ENCODE peak calls at places on chromosomes 16 and 17, in four cellular contexts. K, I, T and Y are unnamed samples.
A peak's percentile ranks its signal among the peaks of the same experiment; 100 is the strongest.

GRCh38 chr17:81906476-81907218 is 4.6 kb downstream of the PCYT2 start:
- DNase-seq in K (no peak), I (peak; percentile 47), T (no peak), Y (peak; percentile 47)

GRCh38 chr17:79925242-79925957 is 86.2 kb upstream of the CBX4 start:
- DNase-seq in K (peak; percentile 92), I (no peak), T (no peak), Y (peak; percentile 45)

GRCh38 chr16:11242658-11243057 is 13.3 kb downstream of the SOCS1 start:
- DNase-seq in K (no peak), I (no peak), T (no peak), Y (no peak)

GRCh38 chr17:19249681-19250080 is 12.5 kb downstream of the EPN2 start:
- DNase-seq in K (no peak), I (no peak), T (no peak), Y (no peak)

GRCh38 chr17:21194688-21195087 is 19.3 kb downstream of the TMEM11 start:
- DNase-seq in K (no peak), I (no peak), T (no peak), Y (no peak)

GRCh38 chr17:45050680-45051059 is 762 bp downstream of the DCAKD start:
- DNase-seq in K (no peak), I (no peak), T (peak; percentile 19), Y (peak; percentile 30)

GRCh38 chr17:36994438-36994837 is 45.7 kb downstream of the AATF start:
- DNase-seq in K (no peak), I (no peak), T (no peak), Y (no peak)

GRCh38 chr17:33701910-33702309 is 408.8 kb upstream of the ASIC2 start:
- DNase-seq in K (no peak), I (no peak), T (no peak), Y (no peak)

GRCh38 chr17:77692571-77693161 is 265.8 kb upstream of the TNRC6C start:
- DNase-seq in K (peak; percentile 42), I (no peak), T (no peak), Y (no peak)

GRCh38 chr16:84175351-84176081 is 11.3 kb downstream of the TAF1C start:
- DNase-seq in K (no peak), I (peak; percentile 77), T (peak; percentile 28), Y (peak; percentile 76)

GRCh38 chr17:1267471-1267947 is 2.7 kb upstream of the BHLHA9 start:
- DNase-seq in K (no peak), I (peak; percentile 27), T (no peak), Y (peak; percentile 36)

GRCh38 chr16:85605051-85605911 is 7.8 kb upstream of the GSE1 start:
- DNase-seq in K (no peak), I (peak; percentile 81), T (no peak), Y (no peak)

GRCh38 chr17:80644588-80644987 is 100.0 kb downstream of the RPTOR start:
- DNase-seq in K (no peak), I (no peak), T (no peak), Y (no peak)

GRCh38 chr16:22198547-22199293 is 7.4 kb upstream of the EEF2K start:
- DNase-seq in K (no peak), I (no peak), T (no peak), Y (no peak)
- H3K27ac ChIP-seq in K (peak overlapping the region; percentile 79), I (no peak overlapping the region), T (no peak overlapping the region), Y (peak overlapping the region; percentile 69)

GRCh38 chr16:7318661-7319060 is 14.0 kb upstream of the RBFOX1 start:
- DNase-seq in K (no peak), I (no peak), T (no peak), Y (no peak)
- H3K27ac ChIP-seq in K (no peak overlapping the region), I (no peak overlapping the region), T (no peak overlapping the region), Y (no peak overlapping the region)

DNA sequence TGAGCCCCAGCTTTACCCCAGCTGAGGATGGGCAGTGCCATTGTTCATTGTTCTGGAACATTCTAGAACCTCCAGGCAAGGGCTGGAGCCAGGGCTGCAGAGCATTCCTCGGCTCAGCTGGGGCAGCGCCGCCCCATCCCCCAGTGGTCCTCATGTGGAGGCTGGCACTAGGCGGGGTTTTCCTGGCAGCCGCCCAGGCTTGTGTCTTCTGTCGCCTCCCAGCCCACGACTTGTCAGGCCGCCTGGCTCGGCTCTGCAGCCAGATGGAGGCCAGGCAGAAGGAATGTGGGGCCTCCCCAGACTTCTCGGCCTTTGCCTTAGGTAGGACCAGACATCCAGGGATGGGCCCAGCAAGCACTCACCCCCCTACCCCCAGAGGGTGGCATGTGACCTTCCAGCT is at the start of gene TMEM95:
- DNase-seq in K (peak; percentile 67), I (no peak), T (no peak), Y (no peak)
- H3K27ac ChIP-seq in K (no peak within 1 kb of the TSS), I (no peak within 1 kb of the TSS), T (no peak within 1 kb of the TSS), Y (no peak within 1 kb of the TSS)

DNA sequence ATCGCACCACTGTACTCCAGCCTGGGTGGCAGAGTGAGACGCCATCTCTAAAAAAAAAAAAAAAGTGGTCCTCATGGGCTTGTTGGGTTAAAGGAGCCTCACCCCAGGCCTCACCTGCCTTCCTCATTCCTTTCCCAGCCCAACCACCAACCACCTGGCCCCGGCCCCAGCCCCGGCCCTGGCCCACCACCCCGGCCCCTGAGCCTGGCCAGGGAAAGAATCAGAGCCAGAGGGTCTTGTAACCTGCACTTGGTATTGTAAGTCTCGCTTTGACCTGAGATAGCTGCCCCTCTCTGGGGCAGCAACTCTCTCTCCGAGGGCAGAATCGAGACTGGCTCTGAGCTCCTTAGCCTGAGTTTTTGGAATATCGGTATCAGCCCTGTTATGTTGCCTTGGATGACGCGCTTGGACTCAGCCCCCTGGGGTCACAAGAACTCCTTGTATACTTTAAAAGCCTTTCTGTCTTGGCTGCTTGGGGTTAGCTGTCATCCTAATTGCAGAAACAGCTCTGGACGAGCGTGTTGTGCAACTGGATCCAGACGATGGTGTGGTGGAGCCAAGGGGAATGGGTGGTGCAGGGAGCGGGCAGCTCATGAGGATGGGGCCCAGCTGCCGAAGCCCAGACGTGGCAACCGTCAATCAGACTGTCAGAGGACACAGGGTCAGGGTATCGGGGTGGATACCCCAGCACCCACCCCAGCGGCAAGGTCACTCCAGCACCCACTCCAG is 14.6 kb downstream of the SMTNL2 start:
- DNase-seq in K (no peak), I (no peak), T (no peak), Y (no peak)
- H3K27ac ChIP-seq in K (peak overlapping the region; percentile 73), I (no peak overlapping the region), T (no peak overlapping the region), Y (no peak overlapping the region)

DNA sequence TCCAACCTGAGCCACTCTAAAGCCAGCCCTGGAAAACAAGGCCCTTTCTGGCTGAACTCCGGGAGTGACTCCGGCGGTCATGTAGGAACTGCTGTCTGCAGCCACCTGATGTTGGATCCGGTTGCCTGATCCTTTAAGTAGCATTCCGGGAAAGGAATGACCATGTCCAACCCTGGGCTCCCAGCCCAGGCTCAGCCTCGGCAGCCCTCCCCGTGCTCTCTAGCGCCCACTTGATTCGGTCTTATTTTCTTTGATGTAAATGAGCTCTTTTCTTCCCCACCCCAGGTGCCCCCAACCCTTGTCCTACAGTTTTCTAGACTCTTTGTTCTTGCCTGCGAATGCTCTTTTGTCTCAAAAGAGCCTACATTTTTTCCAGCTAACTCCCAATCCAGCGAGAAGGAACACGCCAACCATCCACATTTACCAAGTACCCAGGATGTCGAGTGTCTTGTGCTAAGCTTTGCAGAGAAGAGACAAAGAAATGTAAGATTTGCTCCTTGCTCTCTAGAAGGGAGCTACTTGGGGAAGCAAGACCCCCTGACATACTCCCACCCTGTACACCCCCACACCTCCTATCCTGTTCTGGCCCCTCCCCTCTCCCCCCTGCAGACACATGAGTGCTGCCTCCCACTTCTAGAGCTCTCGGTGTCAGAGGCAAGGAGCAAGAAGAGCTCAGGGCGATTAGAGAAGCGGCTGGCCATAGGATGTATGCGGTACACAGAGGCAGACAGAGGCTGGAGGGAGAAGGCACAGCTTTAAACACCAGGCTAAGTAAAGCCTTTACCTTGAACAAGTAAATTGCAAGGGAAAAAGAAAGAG is 53.8 kb downstream of the COG7 start:
- DNase-seq in K (no peak), I (peak; percentile 44), T (no peak), Y (peak; percentile 93)
- H3K27ac ChIP-seq in K (no peak overlapping the region), I (no peak overlapping the region), T (no peak overlapping the region), Y (peak overlapping the region; percentile 63)

DNA sequence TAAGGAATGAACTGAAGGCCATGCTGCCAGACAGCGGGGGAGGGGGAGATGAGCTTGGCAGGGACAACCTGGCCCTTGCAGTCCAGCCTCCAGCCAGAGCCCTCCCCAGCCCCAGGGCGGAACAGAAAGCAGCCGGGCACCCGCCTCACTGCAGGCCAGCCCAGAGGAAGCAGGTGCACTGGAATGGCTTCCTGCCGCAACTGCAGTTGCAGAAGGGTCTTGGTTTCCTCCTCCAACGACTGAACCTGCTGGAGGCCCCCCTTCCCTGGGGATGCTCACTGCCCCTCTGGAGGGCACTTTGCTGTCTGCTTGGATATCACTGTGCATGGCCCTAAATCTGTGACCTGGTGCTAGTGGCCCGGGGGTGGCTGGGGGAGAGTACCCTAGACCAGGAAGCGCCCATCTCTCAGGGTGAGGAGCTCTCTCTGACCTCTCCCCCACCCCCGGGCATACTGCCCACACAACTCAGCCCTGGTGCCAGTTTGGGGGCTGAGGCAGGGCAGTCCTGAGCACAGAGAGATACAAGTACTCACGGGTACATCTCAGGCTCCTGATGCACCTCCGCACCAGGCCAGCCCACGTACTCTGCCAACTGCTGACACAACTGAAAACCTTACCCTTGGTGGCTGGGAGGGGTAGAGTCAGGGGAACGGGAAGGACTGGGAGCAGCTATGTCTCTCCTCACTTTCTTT is 41.1 kb downstream of the MYO18A start:
- DNase-seq in K (no peak), I (no peak), T (no peak), Y (no peak)
- H3K27ac ChIP-seq in K (peak overlapping the region; percentile 84), I (no peak overlapping the region), T (peak overlapping the region; percentile 82), Y (no peak overlapping the region)